ENCODE peak calls at places on chromosomes 6 and 20, in seven cellular contexts. One of them, this sample, is unnamed.
A peak's percentile ranks its signal among the peaks of the same experiment; 100 is the strongest.

GRCh38 chr6:131251593-131252204 is 116.4 kb downstream of the AKAP7 start:
- DNase-seq in naive thymus-derived CD8-positive, alpha-beta T cell: no peak
- DNase-seq in HFF-Myc: no peak
- DNase-seq in IMR-90: no peak
- DNase-seq in HFFc6: no peak
- DNase-seq in glutamatergic neuron: no peak
- DNase-seq in H7: no peak
- DNase-seq in this sample: no peak

GRCh38 chr20:63580796-63581461 is 6.9 kb upstream of the HELZ2 start:
- DNase-seq in HFF-Myc: no peak
- DNase-seq in HFFc6: peak; percentile 28
- DNase-seq in H7: peak; percentile 85
- DNase-seq in naive thymus-derived CD8-positive, alpha-beta T cell: peak; percentile 89
- DNase-seq in IMR-90: peak; percentile 54
- DNase-seq in glutamatergic neuron: peak; percentile 51
- DNase-seq in this sample: peak; percentile 76

GRCh38 chr6:24902782-24903181 is 33.0 kb downstream of the RIPOR2 start:
- DNase-seq in naive thymus-derived CD8-positive, alpha-beta T cell: no peak
- DNase-seq in H7: no peak
- DNase-seq in IMR-90: peak; percentile 94
- DNase-seq in HFFc6: peak; percentile 92
- DNase-seq in glutamatergic neuron: no peak
- DNase-seq in HFF-Myc: no peak
- DNase-seq in this sample: no peak

GRCh38 chr20:2402271-2402980 is 21.7 kb downstream of the TGM6 start:
- DNase-seq in HFF-Myc: peak; percentile 22
- DNase-seq in H7: peak; percentile 63
- DNase-seq in HFFc6: peak; percentile 68
- DNase-seq in IMR-90: peak; percentile 51
- DNase-seq in glutamatergic neuron: no peak
- DNase-seq in naive thymus-derived CD8-positive, alpha-beta T cell: no peak
- DNase-seq in this sample: no peak

GRCh38 chr6:37653933-37654565 is 43.6 kb downstream of the MDGA1 start:
- DNase-seq in naive thymus-derived CD8-positive, alpha-beta T cell: no peak
- DNase-seq in HFF-Myc: peak; percentile 56
- DNase-seq in HFFc6: peak; percentile 51
- DNase-seq in glutamatergic neuron: peak; percentile 71
- DNase-seq in IMR-90: peak; percentile 34
- DNase-seq in H7: peak; percentile 85
- DNase-seq in this sample: peak; percentile 83

GRCh38 chr6:19668710-19669109 is 168.5 kb upstream of the ID4 start:
- DNase-seq in H7: no peak
- DNase-seq in HFF-Myc: no peak
- DNase-seq in glutamatergic neuron: no peak
- DNase-seq in naive thymus-derived CD8-positive, alpha-beta T cell: no peak
- DNase-seq in HFFc6: peak; percentile 27
- DNase-seq in IMR-90: no peak
- DNase-seq in this sample: no peak

GRCh38 chr6:6559994-6560393 is 28.5 kb upstream of the LY86 start:
- DNase-seq in naive thymus-derived CD8-positive, alpha-beta T cell: no peak
- DNase-seq in IMR-90: no peak
- DNase-seq in HFFc6: no peak
- DNase-seq in glutamatergic neuron: no peak
- DNase-seq in HFF-Myc: no peak
- DNase-seq in H7: no peak
- DNase-seq in this sample: no peak

GRCh38 chr6:25787469-25787868 is 32.9 kb downstream of the SLC17A4 start:
- DNase-seq in H7: no peak
- DNase-seq in naive thymus-derived CD8-positive, alpha-beta T cell: no peak
- DNase-seq in HFFc6: no peak
- DNase-seq in IMR-90: no peak
- DNase-seq in HFF-Myc: no peak
- DNase-seq in glutamatergic neuron: no peak
- DNase-seq in this sample: no peak

GRCh38 chr6:27374824-27375612 is 13.5 kb upstream of the ZNF391 start:
- DNase-seq in naive thymus-derived CD8-positive, alpha-beta T cell: peak; percentile 84
- DNase-seq in HFFc6: peak; percentile 25
- DNase-seq in H7: peak; percentile 87
- DNase-seq in glutamatergic neuron: peak; percentile 76
- DNase-seq in HFF-Myc: peak; percentile 6
- DNase-seq in IMR-90: peak; percentile 8
- DNase-seq in this sample: peak; percentile 86

GRCh38 chr20:60006261-60006660 is 48.0 kb downstream of the CDH26 start:
- DNase-seq in glutamatergic neuron: no peak
- DNase-seq in H7: no peak
- DNase-seq in HFFc6: no peak
- DNase-seq in IMR-90: no peak
- DNase-seq in naive thymus-derived CD8-positive, alpha-beta T cell: no peak
- DNase-seq in HFF-Myc: no peak
- DNase-seq in this sample: no peak

GRCh38 chr6:170007468-170008240 is 256.2 kb downstream of the ERMARD start:
- DNase-seq in HFFc6: no peak
- DNase-seq in glutamatergic neuron: no peak
- DNase-seq in HFF-Myc: no peak
- DNase-seq in H7: no peak
- DNase-seq in naive thymus-derived CD8-positive, alpha-beta T cell: no peak
- DNase-seq in IMR-90: no peak
- DNase-seq in this sample: peak; percentile 37

GRCh38 chr6:38459291-38459690 is 180.4 kb downstream of the BTBD9 start:
- DNase-seq in HFFc6: no peak
- DNase-seq in IMR-90: peak; percentile 69
- DNase-seq in H7: no peak
- DNase-seq in HFF-Myc: no peak
- DNase-seq in glutamatergic neuron: no peak
- DNase-seq in naive thymus-derived CD8-positive, alpha-beta T cell: no peak
- DNase-seq in this sample: no peak

GRCh38 chr6:3573670-3574069 is 116.8 kb upstream of the SLC22A23 start:
- DNase-seq in HFFc6: no peak
- DNase-seq in glutamatergic neuron: no peak
- DNase-seq in IMR-90: no peak
- DNase-seq in H7: no peak
- DNase-seq in naive thymus-derived CD8-positive, alpha-beta T cell: no peak
- DNase-seq in HFF-Myc: no peak
- DNase-seq in this sample: no peak

GRCh38 chr6:3755637-3756515 is 4.4 kb upstream of the PXDC1 start:
- DNase-seq in HFFc6: no peak
- DNase-seq in IMR-90: no peak
- DNase-seq in H7: peak; percentile 82
- DNase-seq in naive thymus-derived CD8-positive, alpha-beta T cell: no peak
- DNase-seq in glutamatergic neuron: no peak
- DNase-seq in HFF-Myc: no peak
- DNase-seq in this sample: no peak

GRCh38 chr6:142444800-142445405 is 143.1 kb downstream of the ADGRG6 start:
- DNase-seq in HFFc6: no peak
- DNase-seq in H7: no peak
- DNase-seq in IMR-90: peak; percentile 14
- DNase-seq in glutamatergic neuron: no peak
- DNase-seq in HFF-Myc: no peak
- DNase-seq in naive thymus-derived CD8-positive, alpha-beta T cell: no peak
- DNase-seq in this sample: no peak

GRCh38 chr20:5933802-5934436 is 16.4 kb downstream of the TRMT6 start:
- DNase-seq in HFF-Myc: no peak
- DNase-seq in H7: peak; percentile 42
- DNase-seq in glutamatergic neuron: no peak
- DNase-seq in HFFc6: peak; percentile 15
- DNase-seq in naive thymus-derived CD8-positive, alpha-beta T cell: no peak
- DNase-seq in IMR-90: no peak
- DNase-seq in this sample: no peak

GRCh38 chr6:136014454-136015421 is 163.2 kb downstream of the PDE7B start:
- DNase-seq in H7: no peak
- DNase-seq in glutamatergic neuron: no peak
- DNase-seq in HFF-Myc: peak; percentile 70
- DNase-seq in IMR-90: peak; percentile 100
- DNase-seq in HFFc6: peak; percentile 90
- DNase-seq in naive thymus-derived CD8-positive, alpha-beta T cell: no peak
- DNase-seq in this sample: no peak

GRCh38 chr20:45409531-45410272 is 1.6 kb downstream of the DBNDD2 start:
- DNase-seq in glutamatergic neuron: no peak
- DNase-seq in HFFc6: no peak
- DNase-seq in IMR-90: no peak
- DNase-seq in H7: no peak
- DNase-seq in HFF-Myc: no peak
- DNase-seq in naive thymus-derived CD8-positive, alpha-beta T cell: no peak
- DNase-seq in this sample: no peak

GRCh38 chr6:4446982-4447381 is 311.6 kb upstream of the ECI2 start:
- DNase-seq in HFFc6: peak; percentile 31
- DNase-seq in H7: no peak
- DNase-seq in naive thymus-derived CD8-positive, alpha-beta T cell: no peak
- DNase-seq in HFF-Myc: no peak
- DNase-seq in glutamatergic neuron: no peak
- DNase-seq in IMR-90: peak; percentile 92
- DNase-seq in this sample: no peak

GRCh38 chr6:98287876-98288275 is 546.5 kb upstream of the POU3F2 start:
- DNase-seq in IMR-90: no peak
- DNase-seq in HFF-Myc: no peak
- DNase-seq in H7: no peak
- DNase-seq in HFFc6: no peak
- DNase-seq in naive thymus-derived CD8-positive, alpha-beta T cell: no peak
- DNase-seq in glutamatergic neuron: no peak
- DNase-seq in this sample: no peak

GRCh38 chr20:17611540-17612286 is 41.8 kb downstream of the DSTN start:
- DNase-seq in H7: peak; percentile 70
- DNase-seq in IMR-90: no peak
- DNase-seq in naive thymus-derived CD8-positive, alpha-beta T cell: no peak
- DNase-seq in glutamatergic neuron: peak; percentile 58
- DNase-seq in HFFc6: peak; percentile 58
- DNase-seq in HFF-Myc: no peak
- DNase-seq in this sample: no peak